ENCODE peak calls at places on chromosomes 5 and 9, in eight cellular contexts. F, L, O, Y, W, D, H and P are unnamed samples.

GRCh38 chr9:98970532-98971041 is 26.9 kb downstream of the COL15A1 start:
- DNase-seq in H (no peak), O (no peak), D (no peak), Y (no peak), L (peak), W (no peak), F (no peak), P (no peak)

GRCh38 chr9:129319076-129319937 is 141.2 kb upstream of the IER5L start:
- DNase-seq in O (no peak), D (no peak), F (no peak), Y (no peak), W (no peak), L (no peak), H (no peak), P (no peak)

GRCh38 chr5:128905225-128906110 is 59.8 kb upstream of the SLC27A6 start:
- DNase-seq in Y (no peak), O (peak), F (peak), L (peak), D (peak), W (peak), H (no peak), P (peak)

GRCh38 chr9:8456327-8456726 is 656.7 kb upstream of the DMAC1 start:
- DNase-seq in O (no peak), D (no peak), W (no peak), Y (no peak), H (no peak), F (no peak), L (no peak), P (no peak)

GRCh38 chr5:136901-137300 is 44.9 kb downstream of the PLEKHG4B start:
- DNase-seq in O (peak), D (no peak), H (no peak), L (no peak), F (no peak), W (no peak), Y (no peak), P (no peak)

GRCh38 chr5:113519412-113519811 is 5.9 kb downstream of the YTHDC2 start:
- DNase-seq in L (no peak), D (no peak), H (no peak), W (no peak), F (no peak), Y (no peak), O (no peak), P (no peak)

GRCh38 chr9:126327750-126328120 is 1.1 kb downstream of the MVB12B start:
- DNase-seq in H (no peak), L (peak), D (no peak), F (no peak), W (no peak), Y (no peak), O (no peak), P (peak)

GRCh38 chr5:11384441-11385250 is 519.6 kb downstream of the CTNND2 start:
- DNase-seq in W (peak), L (peak), O (peak), D (no peak), H (no peak), F (no peak), Y (no peak), P (peak)

GRCh38 chr5:35963381-35963843 is 25.0 kb upstream of the CAPSL start:
- DNase-seq in H (no peak), D (peak), W (peak), O (peak), Y (no peak), L (no peak), F (peak), P (no peak)

GRCh38 chr9:88766778-88767503 is 224.3 kb upstream of the S1PR3 start:
- DNase-seq in W (no peak), O (peak), L (no peak), F (no peak), Y (no peak), D (no peak), H (no peak), P (no peak)

GRCh38 chr5:83401122-83401620 is 70.4 kb upstream of the VCAN start:
- DNase-seq in Y (no peak), F (no peak), O (no peak), W (peak), D (no peak), L (no peak), H (no peak), P (no peak)

GRCh38 chr5:71573611-71574010 is 13.5 kb upstream of the MCCC2 start:
- DNase-seq in Y (no peak), D (no peak), W (no peak), H (no peak), F (no peak), O (no peak), L (no peak), P (no peak)

GRCh38 chr5:317086-317811 is 4.3 kb upstream of the AHRR start:
- DNase-seq in H (peak), D (no peak), F (peak), L (peak), W (peak), O (peak), Y (no peak), P (no peak)

GRCh38 chr9:89497978-89498844 is at the start of gene SEMA4D:
- DNase-seq in W (peak), D (peak), F (peak), O (peak), H (no peak), Y (no peak), L (peak), P (peak)

GRCh38 chr5:17748196-17748595 is 113.9 kb downstream of the TAF11L14 start:
- DNase-seq in O (no peak), W (no peak), D (no peak), H (no peak), L (no peak), Y (no peak), F (no peak), P (no peak)

GRCh38 chr5:1537166-1538154 is 13.7 kb upstream of the LPCAT1 start:
- DNase-seq in H (no peak), Y (no peak), F (no peak), W (no peak), O (no peak), L (no peak), D (no peak), P (no peak)

GRCh38 chr9:18396102-18396728 is 77.7 kb upstream of the ADAMTSL1 start:
- DNase-seq in H (no peak), L (peak), D (no peak), Y (no peak), O (peak), F (no peak), W (no peak), P (no peak)

GRCh38 chr9:81632599-81632998 is 56.7 kb downstream of the TLE1 start:
- DNase-seq in D (no peak), W (no peak), Y (no peak), H (no peak), L (no peak), F (no peak), O (peak), P (no peak)